ENCODE peak calls at places on chromosomes 4 and X, in ten cellular contexts. O is adipocyte; V is activated T-cell treated with anti-CD3 and anti-CD28 coated beads, Interleukin-2, amount 50 U/mL, for 48 hours; Q is LNCaP clone FGC; C is astrocyte; S is M059J; I is neuronal stem cell; K is hippocampal formation; F is stimulated activated CD8-positive, alpha-beta memory T cell treated with anti-CD3 and anti-CD28 coated beads, Interleukin-7, amount 100 ng/mL, for 4 hours; A is NT2/D1. Z is an unnamed sample.

GRCh38 chr4:1011022-1011694 is at the start of gene FGFRL1:
- DNase-seq in O (peak; percentile 97), V (peak; percentile 95), Q (peak; percentile 52), C (peak; percentile 64), S (peak; percentile 84), I (peak; percentile 88), K (no peak), F (peak; percentile 89), A (peak; percentile 58), Z (peak; percentile 89)

GRCh38 chr4:171928336-171928735 is 115.1 kb downstream of the GALNTL6 start:
- DNase-seq in O (no peak), V (no peak), Q (no peak), C (no peak), S (peak; percentile 3), I (no peak), K (no peak), F (no peak), A (no peak), Z (peak; percentile 9)

GRCh38 chrX:14356401-14356800 is 172.9 kb upstream of the GLRA2 start:
- DNase-seq in O (peak; percentile 69), V (no peak), Q (no peak), C (no peak), S (peak; percentile 60), I (no peak), K (no peak), F (no peak), A (no peak), Z (peak; percentile 19)

GRCh38 chr4:126976850-126977249 is 655.9 kb upstream of the INTU start:
- DNase-seq in O (peak; percentile 29), V (no peak), Q (no peak), C (no peak), S (no peak), I (no peak), K (no peak), F (no peak), A (no peak), Z (no peak)

GRCh38 chrX:7941390-7942042 is 14.3 kb upstream of the PNPLA4 start:
- DNase-seq in O (peak; percentile 26), V (no peak), Q (no peak), C (no peak), S (peak; percentile 15), I (no peak), K (peak; percentile 26), F (no peak), A (no peak), Z (peak; percentile 43)

GRCh38 chr4:74038161-74039064 is at the start of gene CXCL3:
- DNase-seq in O (peak; percentile 85), V (peak; percentile 31), Q (no peak), C (no peak), S (peak; percentile 61), I (peak; percentile 56), K (peak; percentile 8), F (peak; percentile 9), A (no peak), Z (peak; percentile 84)

GRCh38 chr4:25938251-25939186 is 24.5 kb downstream of the SMIM20 start:
- DNase-seq in O (peak; percentile 33), V (peak; percentile 69), Q (no peak), C (peak; percentile 68), S (peak; percentile 66), I (no peak), K (no peak), F (no peak), A (no peak), Z (peak; percentile 55)

GRCh38 chr4:89914609-89915008 is 20.0 kb downstream of the MMRN1 start:
- DNase-seq in O (peak; percentile 14), V (no peak), Q (no peak), C (no peak), S (no peak), I (no peak), K (peak; percentile 30), F (no peak), A (no peak), Z (no peak)

GRCh38 chrX:148600131-148600530 is 99.7 kb downstream of the AFF2 start:
- DNase-seq in O (no peak), V (no peak), Q (no peak), C (no peak), S (no peak), I (no peak), K (no peak), F (no peak), A (no peak), Z (no peak)

GRCh38 chr4:140012688-140013087 is 141.3 kb downstream of the MAML3 start:
- DNase-seq in O (peak; percentile 82), V (peak; percentile 61), Q (peak; percentile 77), C (peak; percentile 75), S (peak; percentile 84), I (peak; percentile 30), K (peak; percentile 41), F (peak; percentile 36), A (no peak), Z (peak; percentile 93)

GRCh38 chr4:89347363-89347762 is 39.8 kb upstream of the GPRIN3 start:
- DNase-seq in O (no peak), V (no peak), Q (no peak), C (no peak), S (no peak), I (no peak), K (no peak), F (no peak), A (no peak), Z (no peak)

GRCh38 chr4:98260047-98260578 is 1.1 kb upstream of the RAP1GDS1 start:
- DNase-seq in O (peak; percentile 59), V (peak; percentile 68), Q (no peak), C (peak; percentile 11), S (peak; percentile 33), I (no peak), K (peak; percentile 40), F (no peak), A (peak; percentile 23), Z (no peak)

GRCh38 chrX:15493118-15494082 is at the start of gene PIR:
- DNase-seq in O (peak; percentile 91), V (peak; percentile 83), Q (peak; percentile 61), C (peak; percentile 60), S (peak; percentile 90), I (peak; percentile 66), K (peak; percentile 75), F (peak; percentile 59), A (peak; percentile 70), Z (peak; percentile 85)

GRCh38 chr4:127623755-127624087 is 9.0 kb upstream of the INTU start:
- DNase-seq in O (peak; percentile 71), V (peak; percentile 20), Q (no peak), C (no peak), S (peak; percentile 27), I (no peak), K (no peak), F (no peak), A (no peak), Z (peak; percentile 24)

GRCh38 chrX:20269848-20270556 is 3.3 kb upstream of the RPS6KA3 start:
- DNase-seq in O (no peak), V (no peak), Q (no peak), C (no peak), S (no peak), I (no peak), K (no peak), F (no peak), A (no peak), Z (no peak)

GRCh38 chr4:79083406-79084010 is 144.3 kb upstream of the PAQR3 start:
- DNase-seq in O (no peak), V (no peak), Q (no peak), C (no peak), S (no peak), I (peak; percentile 14), K (no peak), F (no peak), A (peak; percentile 63), Z (no peak)

GRCh38 chr4:172995161-172995560 is 173.4 kb upstream of the GALNT7 start:
- DNase-seq in O (no peak), V (no peak), Q (no peak), C (peak; percentile 92), S (no peak), I (no peak), K (no peak), F (no peak), A (no peak), Z (no peak)

GRCh38 chr4:90120815-90121214 is 6.4 kb upstream of the CCSER1 start:
- DNase-seq in O (no peak), V (no peak), Q (no peak), C (no peak), S (no peak), I (no peak), K (no peak), F (no peak), A (no peak), Z (no peak)

GRCh38 chrX:70437921-70438665 is 6.5 kb upstream of the DLG3 start:
- DNase-seq in O (no peak), V (no peak), Q (no peak), C (no peak), S (peak; percentile 31), I (no peak), K (no peak), F (no peak), A (no peak), Z (peak; percentile 43)

GRCh38 chr4:76641351-76641750 is 206.3 kb downstream of the SHROOM3 start:
- DNase-seq in O (no peak), V (no peak), Q (no peak), C (no peak), S (no peak), I (no peak), K (no peak), F (no peak), A (no peak), Z (no peak)

GRCh38 chr4:169723207-169723606 is 34.5 kb downstream of the HPF1 start:
- DNase-seq in O (peak; percentile 8), V (no peak), Q (no peak), C (no peak), S (peak; percentile 1), I (no peak), K (no peak), F (peak; percentile 1), A (no peak), Z (peak; percentile 20)

GRCh38 chr4:8188743-8189550 is 10.1 kb upstream of the SH3TC1 start:
- DNase-seq in O (no peak), V (no peak), Q (no peak), C (no peak), S (peak; percentile 20), I (no peak), K (no peak), F (no peak), A (no peak), Z (no peak)

GRCh38 chr4:74117024-74117534 is 18.1 kb upstream of the CXCL2 start:
- DNase-seq in O (peak; percentile 91), V (no peak), Q (peak; percentile 86), C (peak; percentile 97), S (peak; percentile 98), I (no peak), K (peak; percentile 71), F (no peak), A (peak; percentile 36), Z (peak; percentile 90)

GRCh38 chr4:108884596-108884995 is 121.7 kb upstream of the ETNPPL start:
- DNase-seq in O (peak; percentile 23), V (no peak), Q (no peak), C (peak; percentile 52), S (peak; percentile 3), I (no peak), K (no peak), F (no peak), A (no peak), Z (no peak)

GRCh38 chr4:20043992-20044391 is 207.7 kb upstream of the SLIT2 start:
- DNase-seq in O (no peak), V (no peak), Q (no peak), C (no peak), S (peak; percentile 21), I (no peak), K (no peak), F (no peak), A (no peak), Z (no peak)

GRCh38 chr4:47933798-47934197 is 19.4 kb upstream of the NFXL1 start:
- DNase-seq in O (peak; percentile 85), V (no peak), Q (no peak), C (peak; percentile 12), S (peak; percentile 36), I (no peak), K (peak; percentile 27), F (no peak), A (no peak), Z (peak; percentile 64)

Z was measured in ELR.